ENCODE peak calls at places on chromosomes 6 and 20, in ten cellular contexts. O is T-helper 2 cell, X is GM10248, Q is HuH-7.5, P is amniotic epithelial cell, S is Calu3, U is AG08395, J is A549, W is HFFc6, E is naive B cell. H is an unnamed sample.
A peak's percentile ranks its signal among the peaks of the same experiment; 100 is the strongest.

GRCh38 chr20:45857836-45858250 is 429 bp downstream of the ZSWIM3 start:
- DNase-seq in P (no peak), W (no peak), J (no peak), U (no peak), Q (peak; percentile 55), O (no peak), S (no peak), X (peak; percentile 81), E (no peak), H (peak; percentile 66)

GRCh38 chr20:62506087-62506486 is 30.3 kb upstream of the GATA5 start:
- DNase-seq in U (no peak), P (no peak), X (no peak), S (peak; percentile 42), W (no peak), Q (peak; percentile 56), E (no peak), J (no peak), O (no peak), H (no peak)

GRCh38 chr6:134173007-134173690 is 120.7 kb upstream of the SLC2A12 start:
- DNase-seq in S (no peak), E (no peak), Q (no peak), U (no peak), J (no peak), O (no peak), X (no peak), P (peak; percentile 21), W (no peak), H (no peak)

GRCh38 chr6:3315841-3316240 is 57.1 kb downstream of the PSMG4 start:
- DNase-seq in S (no peak), O (no peak), E (no peak), P (peak; percentile 10), Q (no peak), X (no peak), J (no peak), U (no peak), W (no peak), H (no peak)

GRCh38 chr6:110357696-110358535 is at the start of gene METTL24:
- DNase-seq in J (peak; percentile 5), X (peak; percentile 20), O (no peak), W (no peak), Q (peak; percentile 37), E (peak; percentile 18), U (no peak), S (peak; percentile 44), P (no peak), H (peak; percentile 30)

GRCh38 chr6:19204445-19204844 is 632.7 kb upstream of the ID4 start:
- DNase-seq in J (no peak), E (no peak), P (no peak), X (no peak), Q (no peak), O (no peak), S (no peak), U (no peak), W (no peak), H (no peak)

GRCh38 chr6:159762681-159763293 is 942 bp downstream of the ACAT2 start:
- DNase-seq in Q (peak; percentile 36), U (no peak), P (no peak), E (no peak), S (no peak), J (no peak), O (peak; percentile 11), W (no peak), X (peak; percentile 39), H (peak; percentile 21)

GRCh38 chr6:101926149-101926925 is 532.8 kb downstream of the GRIK2 start:
- DNase-seq in E (no peak), X (no peak), P (no peak), Q (peak; percentile 11), U (peak; percentile 34), J (no peak), S (no peak), O (no peak), W (no peak), H (no peak)

GRCh38 chr6:136521430-136521829 is 28.8 kb downstream of the MAP7 start:
- DNase-seq in Q (no peak), E (no peak), P (no peak), J (no peak), S (no peak), X (no peak), W (no peak), U (no peak), O (no peak), H (no peak)

GRCh38 chr6:69026715-69027114 is 391.6 kb downstream of the ADGRB3 start:
- DNase-seq in Q (no peak), S (no peak), E (no peak), X (no peak), P (no peak), W (no peak), J (no peak), U (no peak), O (no peak), H (no peak)

GRCh38 chr20:58714340-58714922 is 21.8 kb downstream of the NPEPL1 start:
- DNase-seq in X (peak; percentile 16), W (no peak), E (no peak), S (no peak), U (no peak), Q (peak; percentile 13), J (no peak), O (no peak), P (no peak), H (no peak)

GRCh38 chr6:20707166-20707485 is 172.9 kb downstream of the CDKAL1 start:
- DNase-seq in X (no peak), O (no peak), J (no peak), S (no peak), E (no peak), U (no peak), P (peak; percentile 41), Q (no peak), W (no peak), H (no peak)

GRCh38 chr6:37696841-37697735 is 595 bp downstream of the MDGA1 start:
- DNase-seq in E (peak; percentile 58), X (peak; percentile 43), O (peak; percentile 22), S (peak; percentile 42), W (no peak), U (peak; percentile 20), J (peak; percentile 24), P (no peak), Q (no peak), H (peak; percentile 57)

GRCh38 chr6:25311251-25311910 is 32.2 kb downstream of the CARMIL1 start:
- DNase-seq in J (peak; percentile 10), X (no peak), P (peak; percentile 21), Q (no peak), W (peak; percentile 83), E (no peak), O (no peak), S (peak; percentile 91), U (peak; percentile 64), H (no peak)

GRCh38 chr6:5619249-5619648 is 357.9 kb downstream of the FARS2 start:
- DNase-seq in X (peak; percentile 36), S (no peak), W (no peak), E (peak; percentile 11), P (no peak), J (no peak), O (no peak), Q (no peak), U (no peak), H (no peak)

H was measured in germinal center.